ENCODE peak calls at places on chromosomes 11 and 22, in five cellular contexts. D is stomach, L is astrocyte of the spinal cord, S is esophagus squamous epithelium, N is adrenal gland. Q is an unnamed sample.

GRCh38 chr22:47322854-47323253 is 560.4 kb downstream of the TBC1D22A start:
- DNase-seq in L (no peak), N (no peak), D (no peak), S (no peak), Q (no peak)

GRCh38 chr11:62324738-62325556 is 12.3 kb upstream of the ASRGL1 start:
- DNase-seq in L (peak; percentile 9), S (no peak), N (peak; percentile 40), D (no peak), Q (peak; percentile 71)

GRCh38 chr11:71446942-71447688 is 1.1 kb downstream of the DHCR7 start:
- DNase-seq in D (no peak), L (peak; percentile 54), N (peak; percentile 86), S (no peak), Q (no peak)

GRCh38 chr11:102882389-102883024 is 7.7 kb upstream of the MMP12 start:
- DNase-seq in D (no peak), N (no peak), L (peak; percentile 51), S (no peak), Q (peak; percentile 21)

GRCh38 chr11:6413791-6414231 is 5.1 kb downstream of the APBB1 start:
- DNase-seq in L (no peak), D (no peak), N (no peak), S (no peak), Q (no peak)

GRCh38 chr11:131999084-131999483 is 628.7 kb downstream of the NTM start:
- DNase-seq in D (no peak), N (no peak), S (no peak), L (peak; percentile 29), Q (no peak)

GRCh38 chr11:110818032-110818687 is 105.9 kb upstream of the ARHGAP20 start:
- DNase-seq in N (no peak), S (no peak), L (peak; percentile 71), D (no peak), Q (no peak)

GRCh38 chr22:18056802-18057474 is 20.9 kb upstream of the PEX26 start:
- DNase-seq in N (peak; percentile 31), L (no peak), D (no peak), S (no peak), Q (peak; percentile 74)

GRCh38 chr22:46827072-46827780 is 64.8 kb downstream of the TBC1D22A start:
- DNase-seq in N (no peak), S (no peak), L (no peak), D (no peak), Q (no peak)

GRCh38 chr11:9461068-9461759 is 402 bp downstream of the ZNF143 start:
- DNase-seq in N (peak; percentile 90), S (peak; percentile 49), D (peak; percentile 83), L (peak; percentile 94), Q (peak; percentile 90)

GRCh38 chr11:3022300-3022967 is 30.3 kb upstream of the NAP1L4 start:
- DNase-seq in D (no peak), L (peak; percentile 91), S (no peak), N (no peak), Q (peak; percentile 48)

GRCh38 chr22:45692549-45692948 is 20.9 kb downstream of the ATXN10 start:
- DNase-seq in D (no peak), S (no peak), N (no peak), L (peak; percentile 54), Q (no peak)

GRCh38 chr11:102010776-102011500 is 36.3 kb upstream of the CFAP300 start:
- DNase-seq in L (peak; percentile 82), S (no peak), D (peak; percentile 67), N (peak; percentile 63), Q (no peak)

GRCh38 chr22:17260291-17260690 is 41.1 kb upstream of the ADA2 start:
- DNase-seq in L (no peak), D (no peak), S (no peak), N (no peak), Q (no peak)

GRCh38 chr11:101860694-101861371 is 54.0 kb upstream of the CEP126 start:
- DNase-seq in D (peak; percentile 38), N (peak; percentile 60), L (peak; percentile 69), S (no peak), Q (peak; percentile 28)

GRCh38 chr22:49970528-49971231 is 10.1 kb downstream of the PIM3 start:
- DNase-seq in L (peak; percentile 94), D (peak; percentile 96), S (peak; percentile 82), N (peak; percentile 99), Q (peak; percentile 90)

GRCh38 chr11:26951849-26952515 is 41.9 kb upstream of the FIBIN start:
- DNase-seq in L (no peak), S (no peak), N (no peak), D (no peak), Q (no peak)

GRCh38 chr11:69892237-69892985 is 73.2 kb upstream of the FGF3 start:
- DNase-seq in S (no peak), L (no peak), N (no peak), D (no peak), Q (no peak)
- TF ChIP-seq CTCF in S (no peak), L (no peak), N (no peak), D (no peak), Q (no peak)

GRCh38 chr22:37313376-37314314 is 31.3 kb downstream of the CYTH4 start:
- DNase-seq in N (no peak), S (no peak), D (no peak), L (no peak), Q (no peak)

GRCh38 chr22:37310815-37311595 is 28.7 kb downstream of the CYTH4 start:
- DNase-seq in D (no peak), N (peak; percentile 43), L (no peak), S (no peak), Q (no peak)

GRCh38 chr22:37311761-37312312 is 29.5 kb downstream of the CYTH4 start:
- DNase-seq in N (no peak), D (no peak), S (no peak), L (no peak), Q (no peak)

GRCh38 chr22:37314315-37315046 is 32.2 kb downstream of the CYTH4 start:
- DNase-seq in S (no peak), L (no peak), N (no peak), D (no peak), Q (peak; percentile 66)

DNA sequence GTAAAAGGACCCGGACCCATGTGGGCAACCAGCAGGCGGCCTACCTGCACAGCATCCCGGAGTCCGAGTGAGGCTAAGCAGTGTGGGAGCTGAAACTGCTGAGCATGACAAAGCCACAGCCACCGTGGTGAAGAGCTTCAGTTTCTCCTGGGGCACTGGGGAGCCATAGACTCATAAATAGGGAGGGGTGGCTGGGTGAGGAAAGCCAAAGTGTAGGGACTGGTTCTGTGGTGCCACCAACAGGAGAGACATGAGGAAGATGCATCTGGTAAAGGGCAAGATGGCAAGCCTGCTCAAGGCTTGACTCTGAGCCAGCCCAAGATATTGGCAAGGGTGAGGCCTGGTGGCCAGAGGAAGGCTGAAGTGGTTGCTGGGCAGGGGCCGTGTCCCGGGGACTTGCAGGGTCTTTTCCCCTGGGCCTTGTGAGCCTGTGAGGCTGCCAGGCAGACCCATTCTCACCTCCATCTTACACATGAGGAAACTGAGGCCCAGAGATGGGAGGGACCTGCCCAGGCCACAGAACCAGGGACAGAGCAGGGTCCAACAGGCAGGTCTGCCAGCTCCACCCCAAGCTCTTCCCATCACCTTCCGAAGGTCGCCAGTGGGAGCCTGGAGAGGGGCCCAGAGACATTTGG is 30.4 kb downstream of the CYTH4 start:
- DNase-seq in N (no peak), L (no peak), D (no peak), S (no peak), Q (no peak)
- TF ChIP-seq CTCF in N (no peak), L (no peak), D (no peak), S (no peak), Q (no peak)

GRCh38 chr22:19942886-19943664 is 1.5 kb upstream of the TXNRD2 start:
- DNase-seq in L (peak; percentile 90), N (peak; percentile 67), S (no peak), D (no peak), Q (no peak)

GRCh38 chr22:19941365-19942070 is at the start of the genes COMT and TXNRD2:
- DNase-seq in S (no peak), N (peak; percentile 68), D (peak; percentile 81), L (peak; percentile 55), Q (peak; percentile 93)

GRCh38 chr22:19940536-19941364 is 822 bp upstream of the COMT start:
- DNase-seq in N (no peak), L (no peak), S (no peak), D (no peak), Q (no peak)

GRCh38 chr22:19942071-19942885 is 660 bp upstream of the TXNRD2 start:
- DNase-seq in D (no peak), L (peak; percentile 81), S (no peak), N (peak; percentile 64), Q (peak; percentile 72)

GRCh38 chr22:19943665-19944026 is 2.0 kb upstream of the TXNRD2 start:
- DNase-seq in N (no peak), D (no peak), S (no peak), L (peak; percentile 78), Q (no peak)
- TF ChIP-seq CTCF in N (no peak), D (no peak), S (no peak), L (no peak), Q (no peak)

DNA sequence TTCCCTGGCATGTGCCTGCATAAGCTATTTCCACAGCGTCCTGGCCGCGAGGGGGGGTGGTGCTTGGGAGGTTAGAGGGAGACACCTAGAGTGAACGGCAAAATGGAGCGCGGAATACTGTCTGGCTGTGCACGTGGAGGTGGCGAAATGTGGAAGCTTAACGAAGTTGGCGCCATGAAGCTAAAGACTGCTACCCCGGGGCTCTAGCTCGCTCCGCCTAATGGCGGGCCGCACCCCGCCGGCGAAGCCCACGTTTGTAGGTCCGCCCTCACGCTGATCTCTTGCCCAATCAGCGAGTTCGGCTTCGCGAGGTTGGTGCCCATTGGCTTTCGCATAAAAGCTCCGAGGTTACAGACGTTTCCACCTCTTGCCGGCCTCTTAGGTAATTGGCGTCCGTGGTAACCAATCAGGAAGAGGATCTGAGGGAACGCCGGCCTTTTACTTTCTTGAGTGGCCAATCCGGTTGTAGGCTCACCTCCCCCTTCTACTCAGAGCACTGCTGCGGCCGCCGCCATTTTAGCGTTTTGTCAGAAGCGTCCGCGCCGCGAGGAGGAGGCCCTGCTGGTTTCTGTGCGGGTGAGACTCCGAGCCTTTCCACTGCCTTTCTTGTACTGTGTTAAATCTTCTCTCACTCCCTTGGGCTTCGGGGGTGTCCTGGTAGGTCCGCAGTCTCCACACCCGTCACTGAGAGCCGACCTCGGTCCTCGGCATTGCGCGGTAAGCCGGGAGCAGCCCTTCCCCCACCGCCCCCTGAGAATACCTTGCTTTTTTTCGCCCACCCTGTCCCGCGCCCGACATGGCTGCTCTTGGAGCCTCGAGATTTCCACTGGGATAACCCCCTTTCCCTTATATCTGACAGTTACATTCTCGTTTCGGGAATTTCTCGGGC is at the start of gene RBM4:
- DNase-seq in D (peak; percentile 98), N (peak; percentile 99), L (peak; percentile 100), S (peak; percentile 92), Q (peak; percentile 97)
- TF ChIP-seq CTCF in D (no peak), N (peak; percentile 27), L (no peak), S (no peak), Q (peak; percentile 1)